ENCODE peak calls at places on chromosomes 11 and 22, in seven cellular contexts. One of them, this sample, is unnamed.

GRCh38 chr11:113697798-113698407 is 8.2 kb downstream of the TMPRSS5 start:
- DNase-seq in ureter: no peak
- DNase-seq in epithelial cell of esophagus: peak
- DNase-seq in brain microvascular endothelial cell: no peak
- DNase-seq in stimulated activated CD8-positive, alpha-beta memory T cell treated with anti-CD3 and anti-CD28 coated beads, Interleukin-12 subunit alpha, Interleukin-12 subunit beta, amount 100 ng/mL, for 4 hours: no peak
- DNase-seq in occipital lobe: no peak
- DNase-seq in activated naive CD8-positive, alpha-beta T cell treated with anti-CD3 and anti-CD28 coated beads, Interleukin-2, amount 50 U/mL, for 24 hours: no peak
- DNase-seq in this sample: no peak

GRCh38 chr11:72600557-72600956 is 73.7 kb downstream of the PDE2A start:
- DNase-seq in epithelial cell of esophagus: no peak
- DNase-seq in occipital lobe: no peak
- DNase-seq in activated naive CD8-positive, alpha-beta T cell treated with anti-CD3 and anti-CD28 coated beads, Interleukin-2, amount 50 U/mL, for 24 hours: no peak
- DNase-seq in stimulated activated CD8-positive, alpha-beta memory T cell treated with anti-CD3 and anti-CD28 coated beads, Interleukin-12 subunit alpha, Interleukin-12 subunit beta, amount 100 ng/mL, for 4 hours: no peak
- DNase-seq in brain microvascular endothelial cell: no peak
- DNase-seq in ureter: no peak
- DNase-seq in this sample: no peak

GRCh38 chr11:130652671-130653335 is 204.4 kb downstream of the ADAMTS15 start:
- DNase-seq in ureter: no peak
- DNase-seq in occipital lobe: no peak
- DNase-seq in stimulated activated CD8-positive, alpha-beta memory T cell treated with anti-CD3 and anti-CD28 coated beads, Interleukin-12 subunit alpha, Interleukin-12 subunit beta, amount 100 ng/mL, for 4 hours: no peak
- DNase-seq in epithelial cell of esophagus: peak
- DNase-seq in activated naive CD8-positive, alpha-beta T cell treated with anti-CD3 and anti-CD28 coated beads, Interleukin-2, amount 50 U/mL, for 24 hours: no peak
- DNase-seq in brain microvascular endothelial cell: no peak
- DNase-seq in this sample: peak

GRCh38 chr11:7555067-7555699 is 41.4 kb downstream of the PPFIBP2 start:
- DNase-seq in ureter: no peak
- DNase-seq in epithelial cell of esophagus: no peak
- DNase-seq in brain microvascular endothelial cell: no peak
- DNase-seq in activated naive CD8-positive, alpha-beta T cell treated with anti-CD3 and anti-CD28 coated beads, Interleukin-2, amount 50 U/mL, for 24 hours: no peak
- DNase-seq in occipital lobe: peak
- DNase-seq in stimulated activated CD8-positive, alpha-beta memory T cell treated with anti-CD3 and anti-CD28 coated beads, Interleukin-12 subunit alpha, Interleukin-12 subunit beta, amount 100 ng/mL, for 4 hours: no peak
- DNase-seq in this sample: no peak

GRCh38 chr11:76277298-76278175 is 71.2 kb upstream of the WNT11 start:
- DNase-seq in occipital lobe: no peak
- DNase-seq in stimulated activated CD8-positive, alpha-beta memory T cell treated with anti-CD3 and anti-CD28 coated beads, Interleukin-12 subunit alpha, Interleukin-12 subunit beta, amount 100 ng/mL, for 4 hours: no peak
- DNase-seq in brain microvascular endothelial cell: no peak
- DNase-seq in epithelial cell of esophagus: no peak
- DNase-seq in ureter: no peak
- DNase-seq in activated naive CD8-positive, alpha-beta T cell treated with anti-CD3 and anti-CD28 coated beads, Interleukin-2, amount 50 U/mL, for 24 hours: no peak
- DNase-seq in this sample: no peak

GRCh38 chr22:29719894-29720645 is at the start of gene CABP7:
- DNase-seq in occipital lobe: no peak
- DNase-seq in brain microvascular endothelial cell: no peak
- DNase-seq in epithelial cell of esophagus: no peak
- DNase-seq in activated naive CD8-positive, alpha-beta T cell treated with anti-CD3 and anti-CD28 coated beads, Interleukin-2, amount 50 U/mL, for 24 hours: no peak
- DNase-seq in stimulated activated CD8-positive, alpha-beta memory T cell treated with anti-CD3 and anti-CD28 coated beads, Interleukin-12 subunit alpha, Interleukin-12 subunit beta, amount 100 ng/mL, for 4 hours: no peak
- DNase-seq in ureter: no peak
- DNase-seq in this sample: no peak

GRCh38 chr11:65852508-65853248 is 5.3 kb downstream of the CFL1 start:
- DNase-seq in ureter: no peak
- DNase-seq in brain microvascular endothelial cell: no peak
- DNase-seq in occipital lobe: no peak
- DNase-seq in activated naive CD8-positive, alpha-beta T cell treated with anti-CD3 and anti-CD28 coated beads, Interleukin-2, amount 50 U/mL, for 24 hours: no peak
- DNase-seq in epithelial cell of esophagus: no peak
- DNase-seq in stimulated activated CD8-positive, alpha-beta memory T cell treated with anti-CD3 and anti-CD28 coated beads, Interleukin-12 subunit alpha, Interleukin-12 subunit beta, amount 100 ng/mL, for 4 hours: no peak
- DNase-seq in this sample: no peak

GRCh38 chr11:104095791-104096190 is 59.4 kb downstream of the DDI1 start:
- DNase-seq in stimulated activated CD8-positive, alpha-beta memory T cell treated with anti-CD3 and anti-CD28 coated beads, Interleukin-12 subunit alpha, Interleukin-12 subunit beta, amount 100 ng/mL, for 4 hours: no peak
- DNase-seq in brain microvascular endothelial cell: no peak
- DNase-seq in occipital lobe: no peak
- DNase-seq in activated naive CD8-positive, alpha-beta T cell treated with anti-CD3 and anti-CD28 coated beads, Interleukin-2, amount 50 U/mL, for 24 hours: no peak
- DNase-seq in ureter: no peak
- DNase-seq in epithelial cell of esophagus: no peak
- DNase-seq in this sample: no peak

GRCh38 chr11:2737876-2738275 is 38.1 kb upstream of the KCNQ1OT1 start:
- DNase-seq in occipital lobe: no peak
- DNase-seq in epithelial cell of esophagus: no peak
- DNase-seq in activated naive CD8-positive, alpha-beta T cell treated with anti-CD3 and anti-CD28 coated beads, Interleukin-2, amount 50 U/mL, for 24 hours: no peak
- DNase-seq in brain microvascular endothelial cell: no peak
- DNase-seq in ureter: no peak
- DNase-seq in stimulated activated CD8-positive, alpha-beta memory T cell treated with anti-CD3 and anti-CD28 coated beads, Interleukin-12 subunit alpha, Interleukin-12 subunit beta, amount 100 ng/mL, for 4 hours: no peak
- DNase-seq in this sample: peak

GRCh38 chr22:36886016-36886415 is 25.2 kb downstream of the NCF4 start:
- DNase-seq in epithelial cell of esophagus: no peak
- DNase-seq in ureter: no peak
- DNase-seq in stimulated activated CD8-positive, alpha-beta memory T cell treated with anti-CD3 and anti-CD28 coated beads, Interleukin-12 subunit alpha, Interleukin-12 subunit beta, amount 100 ng/mL, for 4 hours: no peak
- DNase-seq in brain microvascular endothelial cell: no peak
- DNase-seq in activated naive CD8-positive, alpha-beta T cell treated with anti-CD3 and anti-CD28 coated beads, Interleukin-2, amount 50 U/mL, for 24 hours: no peak
- DNase-seq in occipital lobe: no peak
- DNase-seq in this sample: no peak

GRCh38 chr11:65791719-65792213 is 4.9 kb downstream of the OVOL1 start:
- DNase-seq in ureter: peak
- DNase-seq in occipital lobe: no peak
- DNase-seq in stimulated activated CD8-positive, alpha-beta memory T cell treated with anti-CD3 and anti-CD28 coated beads, Interleukin-12 subunit alpha, Interleukin-12 subunit beta, amount 100 ng/mL, for 4 hours: peak
- DNase-seq in brain microvascular endothelial cell: no peak
- DNase-seq in epithelial cell of esophagus: peak
- DNase-seq in activated naive CD8-positive, alpha-beta T cell treated with anti-CD3 and anti-CD28 coated beads, Interleukin-2, amount 50 U/mL, for 24 hours: peak
- DNase-seq in this sample: no peak

GRCh38 chr11:36730761-36731160 is 132.7 kb upstream of the RAG2 start:
- DNase-seq in brain microvascular endothelial cell: no peak
- DNase-seq in ureter: no peak
- DNase-seq in epithelial cell of esophagus: no peak
- DNase-seq in occipital lobe: no peak
- DNase-seq in stimulated activated CD8-positive, alpha-beta memory T cell treated with anti-CD3 and anti-CD28 coated beads, Interleukin-12 subunit alpha, Interleukin-12 subunit beta, amount 100 ng/mL, for 4 hours: no peak
- DNase-seq in activated naive CD8-positive, alpha-beta T cell treated with anti-CD3 and anti-CD28 coated beads, Interleukin-2, amount 50 U/mL, for 24 hours: no peak
- DNase-seq in this sample: no peak

GRCh38 chr11:133797542-133797941 is 47.8 kb downstream of the SPATA19 start:
- DNase-seq in occipital lobe: no peak
- DNase-seq in activated naive CD8-positive, alpha-beta T cell treated with anti-CD3 and anti-CD28 coated beads, Interleukin-2, amount 50 U/mL, for 24 hours: no peak
- DNase-seq in brain microvascular endothelial cell: no peak
- DNase-seq in ureter: no peak
- DNase-seq in stimulated activated CD8-positive, alpha-beta memory T cell treated with anti-CD3 and anti-CD28 coated beads, Interleukin-12 subunit alpha, Interleukin-12 subunit beta, amount 100 ng/mL, for 4 hours: no peak
- DNase-seq in epithelial cell of esophagus: no peak
- DNase-seq in this sample: no peak

GRCh38 chr11:132604446-132604845 is 927.9 kb downstream of the OPCML start:
- DNase-seq in stimulated activated CD8-positive, alpha-beta memory T cell treated with anti-CD3 and anti-CD28 coated beads, Interleukin-12 subunit alpha, Interleukin-12 subunit beta, amount 100 ng/mL, for 4 hours: no peak
- DNase-seq in activated naive CD8-positive, alpha-beta T cell treated with anti-CD3 and anti-CD28 coated beads, Interleukin-2, amount 50 U/mL, for 24 hours: no peak
- DNase-seq in brain microvascular endothelial cell: peak
- DNase-seq in occipital lobe: no peak
- DNase-seq in epithelial cell of esophagus: no peak
- DNase-seq in ureter: no peak
- DNase-seq in this sample: peak

GRCh38 chr22:48807155-48807554 is 1020.5 kb downstream of the BRD1 start:
- DNase-seq in occipital lobe: no peak
- DNase-seq in stimulated activated CD8-positive, alpha-beta memory T cell treated with anti-CD3 and anti-CD28 coated beads, Interleukin-12 subunit alpha, Interleukin-12 subunit beta, amount 100 ng/mL, for 4 hours: no peak
- DNase-seq in brain microvascular endothelial cell: no peak
- DNase-seq in activated naive CD8-positive, alpha-beta T cell treated with anti-CD3 and anti-CD28 coated beads, Interleukin-2, amount 50 U/mL, for 24 hours: no peak
- DNase-seq in ureter: no peak
- DNase-seq in epithelial cell of esophagus: no peak
- DNase-seq in this sample: peak

GRCh38 chr11:118001494-118001971 is 15.3 kb downstream of the IL10RA start:
- DNase-seq in ureter: no peak
- DNase-seq in brain microvascular endothelial cell: no peak
- DNase-seq in occipital lobe: no peak
- DNase-seq in stimulated activated CD8-positive, alpha-beta memory T cell treated with anti-CD3 and anti-CD28 coated beads, Interleukin-12 subunit alpha, Interleukin-12 subunit beta, amount 100 ng/mL, for 4 hours: no peak
- DNase-seq in epithelial cell of esophagus: no peak
- DNase-seq in activated naive CD8-positive, alpha-beta T cell treated with anti-CD3 and anti-CD28 coated beads, Interleukin-2, amount 50 U/mL, for 24 hours: no peak
- DNase-seq in this sample: no peak

GRCh38 chr11:3224730-3225098 is 6.1 kb upstream of the MRGPRG start:
- DNase-seq in brain microvascular endothelial cell: no peak
- DNase-seq in occipital lobe: no peak
- DNase-seq in stimulated activated CD8-positive, alpha-beta memory T cell treated with anti-CD3 and anti-CD28 coated beads, Interleukin-12 subunit alpha, Interleukin-12 subunit beta, amount 100 ng/mL, for 4 hours: no peak
- DNase-seq in epithelial cell of esophagus: no peak
- DNase-seq in activated naive CD8-positive, alpha-beta T cell treated with anti-CD3 and anti-CD28 coated beads, Interleukin-2, amount 50 U/mL, for 24 hours: no peak
- DNase-seq in ureter: no peak
- DNase-seq in this sample: no peak

GRCh38 chr22:41286639-41287091 is 678 bp upstream of the RANGAP1 start:
- DNase-seq in ureter: no peak
- DNase-seq in brain microvascular endothelial cell: peak
- DNase-seq in epithelial cell of esophagus: no peak
- DNase-seq in stimulated activated CD8-positive, alpha-beta memory T cell treated with anti-CD3 and anti-CD28 coated beads, Interleukin-12 subunit alpha, Interleukin-12 subunit beta, amount 100 ng/mL, for 4 hours: peak
- DNase-seq in occipital lobe: no peak
- DNase-seq in activated naive CD8-positive, alpha-beta T cell treated with anti-CD3 and anti-CD28 coated beads, Interleukin-2, amount 50 U/mL, for 24 hours: peak
- DNase-seq in this sample: peak

GRCh38 chr11:68436985-68437926 is 23.3 kb upstream of the PPP6R3 start:
- DNase-seq in epithelial cell of esophagus: peak
- DNase-seq in ureter: no peak
- DNase-seq in occipital lobe: no peak
- DNase-seq in brain microvascular endothelial cell: peak
- DNase-seq in stimulated activated CD8-positive, alpha-beta memory T cell treated with anti-CD3 and anti-CD28 coated beads, Interleukin-12 subunit alpha, Interleukin-12 subunit beta, amount 100 ng/mL, for 4 hours: no peak
- DNase-seq in activated naive CD8-positive, alpha-beta T cell treated with anti-CD3 and anti-CD28 coated beads, Interleukin-2, amount 50 U/mL, for 24 hours: no peak
- DNase-seq in this sample: peak

GRCh38 chr11:91047882-91048281 is 825.0 kb upstream of the CHORDC1 start:
- DNase-seq in occipital lobe: no peak
- DNase-seq in brain microvascular endothelial cell: no peak
- DNase-seq in epithelial cell of esophagus: peak
- DNase-seq in stimulated activated CD8-positive, alpha-beta memory T cell treated with anti-CD3 and anti-CD28 coated beads, Interleukin-12 subunit alpha, Interleukin-12 subunit beta, amount 100 ng/mL, for 4 hours: no peak
- DNase-seq in activated naive CD8-positive, alpha-beta T cell treated with anti-CD3 and anti-CD28 coated beads, Interleukin-2, amount 50 U/mL, for 24 hours: no peak
- DNase-seq in ureter: no peak
- DNase-seq in this sample: no peak

GRCh38 chr11:77140231-77140959 is 12.3 kb downstream of the MYO7A start:
- DNase-seq in activated naive CD8-positive, alpha-beta T cell treated with anti-CD3 and anti-CD28 coated beads, Interleukin-2, amount 50 U/mL, for 24 hours: no peak
- DNase-seq in occipital lobe: no peak
- DNase-seq in ureter: no peak
- DNase-seq in brain microvascular endothelial cell: no peak
- DNase-seq in stimulated activated CD8-positive, alpha-beta memory T cell treated with anti-CD3 and anti-CD28 coated beads, Interleukin-12 subunit alpha, Interleukin-12 subunit beta, amount 100 ng/mL, for 4 hours: no peak
- DNase-seq in epithelial cell of esophagus: peak
- DNase-seq in this sample: peak

GRCh38 chr11:2215230-2215560 is 43.6 kb upstream of the TH start:
- DNase-seq in activated naive CD8-positive, alpha-beta T cell treated with anti-CD3 and anti-CD28 coated beads, Interleukin-2, amount 50 U/mL, for 24 hours: no peak
- DNase-seq in ureter: no peak
- DNase-seq in epithelial cell of esophagus: no peak
- DNase-seq in stimulated activated CD8-positive, alpha-beta memory T cell treated with anti-CD3 and anti-CD28 coated beads, Interleukin-12 subunit alpha, Interleukin-12 subunit beta, amount 100 ng/mL, for 4 hours: no peak
- DNase-seq in occipital lobe: no peak
- DNase-seq in brain microvascular endothelial cell: no peak
- DNase-seq in this sample: no peak

This sample was measured in fibroblast of lung.